ENCODE peak calls at places on chromosomes 1 and 21, in ten cellular contexts. G is sigmoid colon; P is effector memory CD4-positive, alpha-beta T cell; N is CD8-positive, alpha-beta T cell; Q is Peyer's patch; F is small intestine; L is pancreas; Y is left lung; A is kidney epithelial cell; X is CD4-positive, CD25-positive, alpha-beta regulatory T cell. K is an unnamed sample. For H3K36me3 and H3K27me3, the result is how much of the 10 kb centered on the place peaks cover.

GRCh38 chr1:26278303-26278702 is 1.6 kb upstream of the SH3BGRL3 start:
- DNase-seq in L (no peak), X (no peak), P (no peak), F (peak), N (no peak), G (no peak), Y (peak), A (no peak), Q (no peak), K (no peak)

GRCh38 chr1:105492941-105493340 is 1563.5 kb upstream of the PRMT6 start:
- DNase-seq in L (no peak), F (no peak), Q (no peak), G (no peak), X (no peak), Y (no peak), P (no peak), A (no peak), N (no peak), K (no peak)

GRCh38 chr1:37890378-37891014 is 31.1 kb upstream of the MTF1 start:
- DNase-seq in A (no peak), L (no peak), Y (no peak), Q (no peak), N (no peak), X (peak), P (no peak), F (peak), G (no peak), K (peak)

GRCh38 chr1:64692911-64693310 is 52.0 kb upstream of the RAVER2 start:
- DNase-seq in Q (no peak), A (no peak), N (no peak), F (no peak), G (no peak), Y (no peak), X (no peak), L (no peak), P (no peak), K (no peak)

GRCh38 chr1:117093870-117094621 is 27.5 kb downstream of the TRIM45 start:
- DNase-seq in Q (no peak), Y (no peak), P (peak), X (peak), G (no peak), A (peak), F (peak), N (no peak), L (no peak), K (peak)

GRCh38 chr21:38527737-38528136 is 29.5 kb upstream of the ERG start:
- DNase-seq in G (no peak), Q (no peak), X (no peak), P (no peak), N (no peak), L (no peak), F (peak), Y (no peak), A (no peak), K (no peak)

GRCh38 chr1:174534789-174535188 is 87.0 kb downstream of the GPR52 start:
- DNase-seq in P (no peak), X (no peak), Y (no peak), N (no peak), F (no peak), Q (no peak), G (no peak), L (no peak), A (peak), K (no peak)

GRCh38 chr1:97138515-97139032 is 417.0 kb downstream of the PTBP2 start:
- DNase-seq in G (no peak), L (no peak), X (no peak), N (no peak), Y (no peak), Q (no peak), A (no peak), P (no peak), F (no peak), K (no peak)

GRCh38 chr1:217921126-217921900 is 290.2 kb downstream of the SPATA17 start:
- DNase-seq in G (no peak), P (no peak), N (no peak), Q (no peak), F (no peak), X (no peak), Y (no peak), A (no peak), L (no peak), K (no peak)

GRCh38 chr1:225999912-226000337 is 782 bp upstream of the SDE2 start:
- DNase-seq in A (no peak), X (peak), L (no peak), G (no peak), F (peak), P (no peak), Q (no peak), N (no peak), Y (no peak), K (no peak)

GRCh38 chr1:34549199-34549598 is 205.6 kb upstream of the GJB5 start:
- DNase-seq in G (no peak), Q (no peak), A (no peak), P (no peak), L (peak), Y (no peak), F (peak), N (no peak), X (no peak), K (peak)

GRCh38 chr1:211613108-211613947 is 34.4 kb upstream of the SLC30A1 start:
- DNase-seq in N (no peak), G (peak), P (no peak), X (no peak), Y (peak), F (peak), A (peak), L (peak), Q (no peak), K (no peak)

GRCh38 chr1:153866045-153866850 is 56.5 kb downstream of the GATAD2B start:
- DNase-seq in N (no peak), G (no peak), Q (no peak), X (no peak), Y (no peak), A (no peak), P (no peak), L (no peak), F (no peak), K (no peak)

GRCh38 chr1:212814989-212815388 is 23.3 kb downstream of the TATDN3 start:
- DNase-seq in F (peak), N (no peak), L (no peak), G (no peak), Q (no peak), A (no peak), Y (no peak), P (no peak), X (no peak), K (peak)

GRCh38 chr1:236785477-236785876 is 9.6 kb upstream of the MTR start:
- DNase-seq in Y (no peak), Q (no peak), F (no peak), N (no peak), X (no peak), G (no peak), A (no peak), P (no peak), L (no peak), K (no peak)

GRCh38 chr1:212496673-212497072 is 64.0 kb downstream of the NENF start:
- DNase-seq in L (no peak), N (no peak), G (peak), F (no peak), Y (no peak), A (no peak), Q (no peak), P (no peak), X (no peak), K (no peak)

GRCh38 chr1:223052931-223053330 is 90.1 kb downstream of the TLR5 start:
- DNase-seq in F (no peak), A (no peak), Y (no peak), G (no peak), L (no peak), P (no peak), N (no peak), X (no peak), Q (no peak), K (no peak)

GRCh38 chr1:184859381-184860105 is 104.9 kb upstream of the EDEM3 start:
- DNase-seq in F (no peak), N (no peak), Y (no peak), Q (no peak), G (no peak), L (no peak), P (no peak), A (no peak), X (no peak), K (no peak)

GRCh38 chr1:79539001-79539400 is 532.5 kb upstream of the ADGRL4 start:
- DNase-seq in A (no peak), F (no peak), N (no peak), P (no peak), X (no peak), G (no peak), Y (no peak), Q (no peak), L (no peak), K (no peak)

GRCh38 chr1:62906428-62906886 is 122.5 kb downstream of the ATG4C start:
- DNase-seq in Y (no peak), P (no peak), A (no peak), X (no peak), F (no peak), N (no peak), L (no peak), Q (no peak), G (no peak), K (peak)

GRCh38 chr1:101452825-101453224 is 216.0 kb downstream of the S1PR1 start:
- DNase-seq in Q (no peak), N (no peak), X (no peak), L (no peak), Y (no peak), P (no peak), A (no peak), F (peak), G (no peak), K (no peak)

GRCh38 chr1:64543831-64544230 is 73.9 kb downstream of the CACHD1 start:
- DNase-seq in P (no peak), N (no peak), Y (no peak), G (no peak), F (no peak), X (no peak), A (no peak), Q (no peak), L (no peak), K (no peak)

GRCh38 chr21:35226302-35226701 is 177.2 kb upstream of the RUNX1 start:
- DNase-seq in P (no peak), G (no peak), L (no peak), F (no peak), A (no peak), Q (no peak), X (no peak), N (no peak), Y (no peak), K (no peak)

GRCh38 chr1:30473920-30474817 is 249.2 kb downstream of the MATN1 start:
- DNase-seq in G (peak), L (no peak), P (no peak), Q (no peak), Y (no peak), A (no peak), F (no peak), X (no peak), N (no peak), K (no peak)

GRCh38 chr1:116529199-116529616 is 41.6 kb downstream of the CD58 start:
- DNase-seq in P (no peak), Q (no peak), L (no peak), X (no peak), G (no peak), A (no peak), Y (no peak), N (no peak), F (no peak), K (no peak)

GRCh38 chr1:12407050-12407961 is 177.5 kb downstream of the VPS13D start:
- DNase-seq in P (no peak), F (peak), X (peak), G (no peak), Q (no peak), N (no peak), L (no peak), Y (no peak), A (no peak), K (peak)

GRCh38 chr1:114718661-114719423 is 2.3 kb upstream of the NRAS start:
- DNase-seq in P (no peak), G (no peak), N (no peak), Q (no peak), F (no peak), X (no peak), A (no peak), Y (no peak), L (no peak), K (no peak)

GRCh38 chr1:47436979-47437517 is 796 bp upstream of the FOXD2 start:
- DNase-seq in N (no peak), Y (no peak), P (no peak), X (no peak), G (no peak), F (peak), Q (no peak), A (no peak), L (no peak), K (peak)

GRCh38 chr1:18032475-18032874 is 75.1 kb upstream of the IGSF21 start:
- DNase-seq in N (no peak), A (no peak), X (no peak), G (no peak), Q (no peak), Y (no peak), L (no peak), F (no peak), P (no peak), K (no peak)

GRCh38 chr1:178620584-178621475 is 104.2 kb upstream of the RALGPS2 start:
- DNase-seq in N (no peak), L (no peak), Q (no peak), Y (no peak), G (no peak), A (no peak), X (no peak), P (no peak), F (no peak), K (no peak)

GRCh38 chr1:221708076-221708571 is 33.8 kb downstream of the DUSP10 start:
- DNase-seq in F (peak), Y (no peak), Q (peak), P (peak), N (no peak), L (no peak), A (no peak), X (peak), G (no peak), K (no peak)

GRCh38 chr1:9551984-9552383 is 12.7 kb downstream of the SLC25A33 start:
- DNase-seq in Y (no peak), N (no peak), Q (no peak), A (no peak), G (no peak), L (no peak), P (no peak), X (no peak), F (no peak), K (no peak)
- H3K36me3 ChIP-seq in Y (under half), N (under half), Q (under half), A (under half), G (under half), L (under half), P (under half), X (under half), F (under half), K (under half)

DNA sequence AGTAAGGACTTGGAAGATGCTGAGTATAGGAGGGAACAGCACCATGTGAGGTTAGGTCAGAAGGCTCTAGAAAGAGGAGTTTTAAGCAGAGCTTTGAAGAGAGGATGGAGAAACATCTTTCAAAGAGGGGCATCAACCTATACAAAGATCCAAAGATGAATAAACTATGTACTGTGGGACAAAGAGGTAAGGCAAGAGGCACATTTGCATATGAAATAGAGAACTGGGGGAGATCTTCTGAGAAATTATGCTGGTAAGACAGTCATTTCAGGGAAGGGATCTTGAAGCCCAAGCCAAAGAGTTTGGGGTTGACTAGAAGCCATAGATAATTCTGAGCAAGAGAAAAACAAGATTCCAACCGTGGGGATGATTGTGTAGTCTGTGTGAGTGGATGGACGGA is 70.0 kb downstream of the LGR6 start:
- DNase-seq in Q (no peak), A (no peak), G (no peak), Y (no peak), X (no peak), L (no peak), N (no peak), F (no peak), P (no peak), K (no peak)
- H3K27me3 ChIP-seq in Q (under half), A (under half), G (under half), Y (under half), X (under half), L (under half), N (under half), F (under half), P (under half), K (under half)

GRCh38 chr1:40397258-40397657 is 23.7 kb downstream of the SMAP2 start:
- DNase-seq in N (no peak), F (no peak), Y (no peak), X (no peak), L (no peak), G (no peak), Q (no peak), P (no peak), A (no peak), K (no peak)

GRCh38 chr1:40396420-40396819 is 22.9 kb downstream of the SMAP2 start:
- DNase-seq in L (no peak), Q (no peak), A (no peak), X (no peak), F (no peak), N (no peak), G (no peak), Y (no peak), P (no peak), K (no peak)

GRCh38 chr1:40393173-40393572 is 19.6 kb downstream of the SMAP2 start:
- DNase-seq in L (no peak), G (no peak), F (no peak), N (no peak), Q (peak), X (no peak), A (no peak), Y (no peak), P (no peak), K (no peak)

GRCh38 chr1:40394456-40395172 is 21.1 kb downstream of the SMAP2 start:
- DNase-seq in A (no peak), G (no peak), X (peak), N (no peak), F (no peak), P (peak), L (no peak), Y (no peak), Q (no peak), K (no peak)

GRCh38 chr1:40395211-40396175 is 22.0 kb downstream of the SMAP2 start:
- DNase-seq in Q (no peak), Y (no peak), F (peak), L (no peak), N (no peak), A (no peak), G (no peak), P (no peak), X (no peak), K (no peak)
- H3K36me3 ChIP-seq in Q (under half), Y (under half), F (under half), L (under half), N (under half), A (under half), G (under half), P (under half), X (under half), K (under half)

GRCh38 chr1:10540277-10541005 is 65.7 kb downstream of the PEX14 start:
- DNase-seq in A (no peak), Y (no peak), G (peak), L (no peak), F (no peak), P (no peak), N (no peak), Q (no peak), X (no peak), K (peak)
- H3K27me3 ChIP-seq in A (under half), Y (under half), G (under half), L (under half), F (under half), P (under half), N (under half), Q (under half), X (under half), K (under half)

K was measured in H7.